ENCODE peak calls at places on chromosomes 16 and 17, in eight cellular contexts. X is neural progenitor cell; V is upper lobe of right lung; E is prostate gland; Y is PC-9; P is SK-N-SH; R is CD8-positive, alpha-beta T cell; J is MM.1S. I is an unnamed sample. For H3K4me1, the result is how much of the 10 kb centered on the place peaks cover.

GRCh38 chr17:50534222-50534978 is 1.9 kb downstream of the EPN3 start:
- DNase-seq in X (peak), V (no peak), E (peak), Y (peak), P (peak), R (no peak), J (no peak), I (no peak)

GRCh38 chr16:79769320-79770243 is 169.0 kb upstream of the MAF start:
- DNase-seq in X (no peak), V (no peak), E (no peak), Y (no peak), P (no peak), R (no peak), J (no peak), I (no peak)

GRCh38 chr16:49652441-49653175 is 203.3 kb downstream of the ZNF423 start:
- DNase-seq in X (no peak), V (no peak), E (no peak), Y (no peak), P (no peak), R (no peak), J (no peak), I (no peak)

GRCh38 chr17:83073389-83074063 is 5.9 kb upstream of the METRNL start:
- DNase-seq in X (no peak), V (no peak), E (no peak), Y (peak), P (no peak), R (no peak), J (no peak), I (no peak)

GRCh38 chr17:76120658-76121008 is 17.0 kb upstream of the EXOC7 start:
- DNase-seq in X (no peak), V (no peak), E (no peak), Y (no peak), P (no peak), R (no peak), J (no peak), I (no peak)

GRCh38 chr17:68248886-68249872 is 1.3 kb downstream of the AMZ2 start:
- DNase-seq in X (no peak), V (no peak), E (no peak), Y (no peak), P (no peak), R (no peak), J (no peak), I (no peak)

GRCh38 chr17:4506892-4507291 is 8.2 kb downstream of the SPNS2 start:
- DNase-seq in X (no peak), V (no peak), E (no peak), Y (no peak), P (no peak), R (no peak), J (no peak), I (no peak)

GRCh38 chr16:11233727-11234376 is 22.2 kb downstream of the SOCS1 start:
- DNase-seq in X (no peak), V (no peak), E (no peak), Y (no peak), P (no peak), R (no peak), J (no peak), I (no peak)

GRCh38 chr17:69170377-69170776 is 28.7 kb upstream of the ABCA6 start:
- DNase-seq in X (no peak), V (no peak), E (no peak), Y (no peak), P (no peak), R (no peak), J (no peak), I (no peak)

GRCh38 chr16:17302213-17302612 is 168.5 kb downstream of the XYLT1 start:
- DNase-seq in X (no peak), V (no peak), E (no peak), Y (no peak), P (no peak), R (no peak), J (no peak), I (no peak)

GRCh38 chr16:67879936-67880335 is 4.7 kb upstream of the NRN1L start:
- DNase-seq in X (no peak), V (no peak), E (no peak), Y (no peak), P (no peak), R (no peak), J (no peak), I (no peak)

GRCh38 chr17:58196610-58197009 is 4.1 kb downstream of the EPX start:
- DNase-seq in X (no peak), V (no peak), E (no peak), Y (no peak), P (no peak), R (no peak), J (no peak), I (no peak)

GRCh38 chr17:58195518-58196123 is 3.1 kb downstream of the EPX start:
- DNase-seq in X (no peak), V (no peak), E (no peak), Y (no peak), P (no peak), R (no peak), J (no peak), I (no peak)

GRCh38 chr17:58191259-58191896 is 1.1 kb upstream of the EPX start:
- DNase-seq in X (no peak), V (no peak), E (no peak), Y (no peak), P (peak), R (no peak), J (no peak), I (no peak)

GRCh38 chr17:58192612-58193011 is at the start of gene EPX:
- DNase-seq in X (no peak), V (no peak), E (no peak), Y (no peak), P (peak), R (no peak), J (no peak), I (no peak)

GRCh38 chr17:58193641-58194259 is 1.2 kb downstream of the EPX start:
- DNase-seq in X (no peak), V (no peak), E (no peak), Y (no peak), P (peak), R (no peak), J (no peak), I (no peak)
- TF ChIP-seq CTCF in X (peak), V (no peak), E (no peak), Y (peak), P (peak), R (no peak), J (peak), I (no peak)

GRCh38 chr17:21211825-21212479 is 2.0 kb downstream of the TMEM11 start:
- DNase-seq in X (no peak), V (no peak), E (no peak), Y (no peak), P (no peak), R (no peak), J (no peak), I (no peak)
- H3K4me1 ChIP-seq in X (under half), V (under half), E (under half), Y (under half), P (under half), R (under half), J (under half), I (half or more)

DNA sequence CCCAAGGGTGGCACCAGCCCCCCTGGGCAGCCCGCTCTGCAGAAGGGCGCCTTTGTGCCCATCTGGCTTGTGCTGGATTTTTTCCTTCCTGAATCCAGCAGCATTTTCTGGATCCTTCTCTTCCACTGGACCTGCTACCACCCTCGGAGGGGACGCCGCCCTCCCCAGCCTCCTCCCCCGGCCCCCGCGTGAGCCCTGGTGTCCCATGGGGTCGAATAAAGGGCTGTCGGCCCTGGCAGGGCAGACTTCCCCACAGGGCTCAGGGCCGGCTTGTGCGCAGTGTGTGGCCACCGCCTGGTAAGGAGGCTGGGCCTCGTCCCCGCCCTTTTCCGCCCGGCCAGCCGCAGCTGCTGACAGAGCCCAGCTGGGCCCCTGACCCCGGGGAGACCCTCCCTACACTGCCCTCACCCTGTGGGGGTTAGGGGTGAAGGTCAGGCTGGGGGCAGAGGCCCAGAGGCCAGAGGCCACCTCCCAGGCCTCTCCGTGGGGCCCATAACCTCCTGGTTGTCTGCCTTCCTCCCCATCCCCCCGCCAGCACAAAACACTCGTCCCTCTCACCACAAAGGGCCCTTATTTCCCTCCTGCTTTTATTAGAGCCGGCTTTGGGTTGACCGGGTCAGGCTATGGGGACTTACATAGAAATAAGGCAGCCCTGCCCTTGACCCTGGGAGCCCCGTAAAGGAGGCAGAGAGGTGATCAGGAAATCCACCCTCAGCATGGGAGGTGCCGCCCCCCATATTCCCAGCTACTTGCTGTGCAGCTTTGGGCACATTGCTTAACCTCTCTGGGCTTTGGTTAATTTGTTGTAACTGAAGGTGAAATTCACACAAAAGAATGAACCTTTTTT is 179.3 kb upstream of the CIBAR2 start:
- DNase-seq in X (peak), V (peak), E (no peak), Y (no peak), P (no peak), R (no peak), J (no peak), I (no peak)
- H3K27ac ChIP-seq in X (no peak), V (peak), E (no peak), Y (no peak), P (no peak), R (no peak), J (no peak), I (peak)

DNA sequence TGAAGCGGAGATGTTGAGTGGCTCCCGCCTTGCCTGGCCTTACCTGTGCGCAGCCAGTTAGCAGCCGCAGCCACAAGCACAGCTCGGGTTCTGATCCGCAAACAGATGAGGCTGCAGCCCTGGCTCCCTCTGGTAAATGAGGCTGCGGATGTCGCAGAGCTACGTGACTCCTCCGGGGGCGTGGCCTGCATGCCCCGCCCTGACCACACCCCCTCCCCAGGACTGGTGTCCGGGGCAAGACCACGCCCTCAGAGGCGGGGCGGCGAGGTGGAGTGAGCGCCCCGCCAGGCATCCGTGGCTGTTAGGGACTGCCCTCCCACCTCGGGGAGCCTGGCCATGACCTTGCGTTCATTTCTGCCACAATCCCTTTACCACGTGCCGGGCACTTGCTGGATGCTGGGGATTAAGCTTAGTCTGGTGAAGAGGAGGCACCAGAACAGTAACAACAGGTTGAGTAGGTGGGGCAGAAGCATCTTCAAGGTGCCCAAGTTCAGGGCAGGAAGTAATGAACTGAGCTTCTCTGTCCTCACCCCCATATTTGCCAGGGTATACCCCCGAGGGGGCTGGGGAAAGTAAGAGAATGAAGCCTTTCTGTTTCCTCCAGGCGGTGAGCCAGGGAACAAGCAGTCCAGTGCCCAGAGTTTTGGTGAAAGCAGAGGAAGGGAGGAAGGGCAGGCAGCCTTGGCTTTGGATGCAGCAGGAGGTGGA is at the start of gene ALDOC:
- DNase-seq in X (peak), V (peak), E (peak), Y (peak), P (peak), R (peak), J (peak), I (peak)
- TF ChIP-seq CTCF in X (no peak), V (no peak), E (peak), Y (no peak), P (no peak), R (no peak), J (no peak), I (no peak)

DNA sequence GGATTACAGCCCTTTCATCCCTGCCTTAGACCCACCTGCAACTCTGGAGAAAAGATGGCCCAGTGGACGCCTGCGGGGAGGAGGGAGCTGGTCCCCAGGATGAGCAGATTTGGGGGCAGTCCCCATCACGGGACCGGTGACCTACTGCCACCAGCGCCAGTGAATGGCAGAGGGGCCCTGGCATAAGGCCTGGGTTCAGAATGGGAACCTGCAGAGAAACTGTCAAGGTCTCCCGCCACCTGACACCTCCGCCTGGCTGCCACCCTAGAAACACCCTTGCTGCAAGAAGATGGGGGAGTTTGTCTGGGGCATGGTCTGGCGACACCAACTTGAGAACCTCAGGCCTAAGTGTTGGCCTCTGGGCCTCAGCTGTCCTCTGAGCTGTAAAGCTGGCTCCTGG is 335.7 kb downstream of the SEC14L1 start:
- DNase-seq in X (no peak), V (no peak), E (no peak), Y (no peak), P (no peak), R (no peak), J (peak), I (no peak)
- H3K4me1 ChIP-seq in X (half or more), V (half or more), E (half or more), Y (under half), P (half or more), R (half or more), J (under half), I (half or more)

DNA sequence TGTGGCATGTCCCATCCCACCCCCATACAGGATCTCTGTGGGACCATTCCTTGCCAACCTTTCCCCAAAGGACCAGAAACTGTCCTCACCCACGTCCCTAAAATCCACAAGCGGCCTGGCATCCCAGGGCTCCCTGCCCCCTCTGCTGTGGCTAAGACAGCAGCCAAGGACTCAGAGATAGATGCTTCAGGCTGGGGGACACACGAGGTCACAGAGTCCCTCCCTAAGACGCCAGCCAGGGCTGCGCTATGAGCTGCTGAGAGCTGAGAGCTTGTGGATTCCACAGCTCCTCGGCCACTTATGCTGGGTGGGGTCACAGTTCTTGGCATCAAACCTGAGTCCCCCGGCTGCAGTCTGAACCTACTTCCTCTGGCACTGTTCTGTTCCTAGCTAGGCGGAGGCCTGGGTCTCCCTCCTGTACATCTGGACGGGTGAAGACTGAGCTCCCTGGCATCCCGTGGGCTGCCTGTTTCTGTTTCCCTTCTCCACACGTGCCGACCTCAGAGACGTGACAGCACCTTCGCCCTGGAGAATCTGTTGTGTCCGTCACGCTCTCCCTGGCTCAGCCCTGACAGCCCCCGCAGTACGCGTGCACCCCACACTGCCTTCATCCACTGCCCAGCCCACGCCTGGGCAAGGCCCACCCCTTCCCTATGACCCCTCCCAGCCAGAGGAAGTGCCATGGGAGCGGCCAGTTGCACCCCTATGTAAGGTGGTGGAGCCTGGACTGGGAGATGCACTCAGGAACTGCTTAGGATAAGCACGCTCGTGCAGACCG is 61.2 kb downstream of the ENGASE start:
- DNase-seq in X (no peak), V (no peak), E (no peak), Y (no peak), P (no peak), R (no peak), J (no peak), I (no peak)
- H3K27ac ChIP-seq in X (no peak), V (no peak), E (no peak), Y (no peak), P (no peak), R (no peak), J (no peak), I (no peak)

DNA sequence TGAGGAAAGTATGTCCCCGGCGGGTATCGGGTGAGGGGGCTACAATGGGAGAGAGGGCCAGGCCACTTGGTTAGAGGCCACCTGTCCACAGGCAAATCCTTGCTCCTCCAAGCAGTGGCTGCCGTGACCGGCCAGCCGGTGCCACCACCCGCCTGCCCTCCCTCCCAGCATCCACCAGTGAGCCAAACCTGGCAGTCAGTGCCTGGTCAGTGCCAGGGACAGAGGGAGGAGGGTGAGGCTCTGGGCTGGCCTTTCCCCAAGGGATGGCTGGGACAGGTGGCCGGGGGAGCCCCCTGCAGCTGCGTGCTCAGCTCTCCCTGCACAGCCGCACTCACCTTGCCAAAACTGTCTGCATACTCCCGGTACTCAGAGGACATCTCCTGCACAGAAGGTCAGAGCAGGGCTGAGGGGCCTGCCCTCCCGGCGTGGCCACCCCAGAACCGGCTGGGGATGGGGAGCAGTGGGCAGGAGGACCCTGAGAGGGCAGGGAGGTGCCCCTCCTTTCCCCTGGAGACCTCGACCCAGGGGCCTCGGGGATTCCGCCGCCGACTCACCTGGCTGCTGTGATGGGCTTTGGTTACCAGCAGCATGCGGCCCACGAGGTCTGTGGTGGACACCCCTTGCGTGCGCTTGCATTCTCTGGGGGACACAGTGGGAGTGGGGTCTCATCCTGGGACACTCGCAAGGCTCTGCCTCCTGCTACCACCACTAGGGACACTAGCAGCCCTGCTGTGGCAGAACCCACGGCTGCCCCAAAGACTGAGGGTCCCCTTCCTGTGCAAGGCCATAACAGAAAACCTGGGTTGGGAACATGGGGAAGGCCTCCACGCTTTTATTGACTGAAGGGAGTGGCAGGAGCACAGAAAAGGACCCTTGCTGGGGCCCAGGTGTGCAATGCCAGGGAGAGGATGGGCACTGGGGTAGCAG is 3.7 kb downstream of the PCYT2 start:
- DNase-seq in X (no peak), V (no peak), E (no peak), Y (no peak), P (no peak), R (no peak), J (no peak), I (no peak)
- TF ChIP-seq CTCF in X (peak), V (no peak), E (no peak), Y (no peak), P (peak), R (no peak), J (peak), I (no peak)

GRCh38 chr17:77459018-77459755 is 318.4 kb downstream of the SEC14L1 start:
- DNase-seq in X (no peak), V (no peak), E (no peak), Y (no peak), P (no peak), R (no peak), J (no peak), I (no peak)

GRCh38 chr17:77462101-77462500 is 321.3 kb downstream of the SEC14L1 start:
- DNase-seq in X (no peak), V (no peak), E (no peak), Y (no peak), P (no peak), R (no peak), J (no peak), I (no peak)

GRCh38 chr17:77460514-77461046 is 319.8 kb downstream of the SEC14L1 start:
- DNase-seq in X (no peak), V (no peak), E (no peak), Y (no peak), P (no peak), R (no peak), J (no peak), I (no peak)

GRCh38 chr17:77462553-77463497 is 322.1 kb downstream of the SEC14L1 start:
- DNase-seq in X (no peak), V (no peak), E (no peak), Y (no peak), P (no peak), R (no peak), J (peak), I (no peak)

GRCh38 chr17:77461277-77462057 is 320.7 kb downstream of the SEC14L1 start:
- DNase-seq in X (no peak), V (no peak), E (no peak), Y (no peak), P (no peak), R (no peak), J (no peak), I (no peak)
- H3K4me1 ChIP-seq in X (under half), V (half or more), E (under half), Y (under half), P (under half), R (half or more), J (under half), I (half or more)